ENCODE peak calls at places on chromosomes 2 and 18, in four cellular contexts. G is putamen, E is WERI-Rb-1, I is posterior vena cava. Y is an unnamed sample.

GRCh38 chr2:219968685-219969345 is 341.4 kb downstream of the SLC4A3 start:
- DNase-seq in G (peak; percentile 53), I (no peak), E (no peak), Y (peak; percentile 26)

GRCh38 chr2:169452080-169452479 is 27.2 kb upstream of the BBS5 start:
- DNase-seq in E (peak; percentile 29), G (peak; percentile 7), I (no peak), Y (peak; percentile 48)

GRCh38 chr2:217849154-217849553 is 153.6 kb downstream of the TNS1 start:
- DNase-seq in E (no peak), I (peak; percentile 68), G (no peak), Y (peak; percentile 61)

GRCh38 chr2:109261906-109262631 is 133.1 kb downstream of the SH3RF3 start:
- DNase-seq in E (no peak), I (peak; percentile 35), G (no peak), Y (no peak)

GRCh38 chr2:73176881-73177644 is 25.3 kb upstream of the NOTO start:
- DNase-seq in E (peak; percentile 96), G (peak; percentile 80), I (peak; percentile 98), Y (peak; percentile 98)

GRCh38 chr2:3805120-3805519 is 101.7 kb downstream of the DCDC2C start:
- DNase-seq in G (no peak), E (peak; percentile 78), I (no peak), Y (no peak)

GRCh38 chr18:13240060-13240725 is 21.6 kb downstream of the LDLRAD4 start:
- DNase-seq in G (no peak), I (no peak), E (no peak), Y (no peak)

GRCh38 chr2:119590873-119591272 is 46.6 kb downstream of the CFAP221 start:
- DNase-seq in I (no peak), G (no peak), E (no peak), Y (no peak)

GRCh38 chr18:76491436-76491800 is 3.6 kb downstream of the ZNF516 start:
- DNase-seq in E (peak; percentile 91), I (peak; percentile 87), G (no peak), Y (peak; percentile 89)

GRCh38 chr2:235270951-235271350 is 222.9 kb upstream of the AGAP1 start:
- DNase-seq in G (no peak), E (no peak), I (no peak), Y (peak; percentile 56)

GRCh38 chr2:177275041-177275440 is 10.5 kb upstream of the NFE2L2 start:
- DNase-seq in G (no peak), I (no peak), E (no peak), Y (peak; percentile 11)

GRCh38 chr2:160353166-160353565 is 140.4 kb downstream of the RBMS1 start:
- DNase-seq in E (peak; percentile 9), G (no peak), I (no peak), Y (no peak)